ENCODE peak calls at places on chromosomes 12 and 14, in six cellular contexts. N is IMR-90; W is Peyer's patch; B is A549; C is CD8-positive, alpha-beta T cell; H is GM12865. R is an unnamed sample.

GRCh38 chr12:2231011-2231595 is 178.3 kb downstream of the CACNA1C start:
- DNase-seq in N (no peak), H (no peak), C (no peak), W (no peak), B (no peak), R (no peak)

GRCh38 chr12:15453613-15454012 is 131.3 kb downstream of the PTPRO start:
- DNase-seq in B (no peak), N (no peak), W (no peak), H (peak), C (no peak), R (peak)

GRCh38 chr12:7131502-7131866 is 1.3 kb downstream of the CLSTN3 start:
- DNase-seq in C (no peak), N (no peak), B (no peak), W (no peak), H (peak), R (no peak)

GRCh38 chr14:105294142-105294597 is 6.6 kb downstream of the BRF1 start:
- DNase-seq in B (no peak), C (peak), N (peak), H (peak), W (no peak), R (peak)

GRCh38 chr12:42140901-42141300 is 3.8 kb downstream of the GXYLT1 start:
- DNase-seq in C (no peak), B (peak), H (no peak), W (no peak), N (peak), R (no peak)

GRCh38 chr12:4115570-4115969 is 158.0 kb upstream of the CCND2 start:
- DNase-seq in W (no peak), H (no peak), N (no peak), B (no peak), C (no peak), R (no peak)

GRCh38 chr14:79091381-79091963 is 921.3 kb downstream of the NRXN3 start:
- DNase-seq in N (no peak), B (no peak), H (no peak), C (no peak), W (no peak), R (no peak)

GRCh38 chr12:13205809-13206559 is 9.5 kb downstream of the EMP1 start:
- DNase-seq in B (peak), N (peak), C (no peak), H (no peak), W (no peak), R (no peak)

GRCh38 chr14:83556746-83557460 is 1973.0 kb upstream of the FLRT2 start:
- DNase-seq in B (peak), W (no peak), H (no peak), N (peak), C (no peak), R (no peak)

GRCh38 chr14:64720190-64720589 is 16.0 kb downstream of the PLEKHG3 start:
- DNase-seq in H (no peak), N (peak), C (no peak), B (peak), W (peak), R (no peak)

GRCh38 chr12:57142121-57142520 is 5.3 kb downstream of the LRP1-AS start:
- DNase-seq in N (no peak), B (no peak), H (no peak), C (no peak), W (no peak), R (no peak)
- TF ChIP-seq CTCF in N (no peak), B (no peak), H (no peak), C (no peak), W (no peak), R (no peak)

DNA sequence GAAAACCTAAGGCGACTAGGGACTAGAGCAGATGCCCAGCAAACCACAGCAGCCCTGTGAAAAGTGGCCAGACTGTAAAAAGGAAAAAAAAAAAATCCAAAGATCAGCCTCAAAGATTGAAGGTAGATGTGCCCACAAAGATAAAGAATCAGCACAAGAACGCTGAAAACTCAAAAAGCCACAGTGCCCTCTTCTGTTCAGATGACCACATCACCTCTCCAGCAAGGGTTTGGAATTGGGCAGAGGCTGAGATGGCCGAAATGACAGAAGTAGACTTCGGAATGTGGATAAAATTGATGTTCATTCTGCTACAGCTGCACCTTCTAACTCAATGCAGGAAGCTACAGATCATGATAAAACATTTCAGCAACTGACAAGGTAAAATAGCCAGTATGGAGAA is 154.4 kb downstream of the GPHN start:
- DNase-seq in H (no peak), C (no peak), W (no peak), B (peak), N (no peak), R (no peak)
- TF ChIP-seq CTCF in H (no peak), C (no peak), W (no peak), B (no peak), N (peak), R (peak)

GRCh38 chr12:27525373-27525772 is 1.4 kb downstream of the PPFIBP1 start:
- DNase-seq in W (no peak), B (peak), C (no peak), H (no peak), N (peak), R (no peak)

GRCh38 chr12:27523305-27523641 is 733 bp upstream of the PPFIBP1 start:
- DNase-seq in C (no peak), W (no peak), H (peak), N (no peak), B (no peak), R (no peak)

GRCh38 chr12:27524839-27525238 is 833 bp downstream of the PPFIBP1 start:
- DNase-seq in N (peak), W (peak), H (peak), B (peak), C (no peak), R (no peak)

GRCh38 chr12:27524489-27524835 is 456 bp downstream of the PPFIBP1 start:
- DNase-seq in B (no peak), C (no peak), N (no peak), H (no peak), W (no peak), R (no peak)

GRCh38 chr12:27523642-27524488 is at the start of gene PPFIBP1:
- DNase-seq in C (peak), H (peak), B (peak), N (peak), W (peak), R (peak)
- TF ChIP-seq CTCF in C (no peak), H (peak), B (peak), N (peak), W (no peak), R (peak)

GRCh38 chr12:28015165-28015564 is 42.6 kb upstream of the PTHLH start:
- DNase-seq in C (no peak), B (no peak), H (no peak), N (no peak), W (no peak), R (no peak)
- TF ChIP-seq CTCF in C (no peak), B (no peak), H (no peak), N (no peak), W (no peak), R (no peak)

GRCh38 chr14:95897280-95897679 is 20.6 kb downstream of the TUNAR start:
- DNase-seq in N (no peak), W (no peak), H (no peak), B (no peak), C (no peak), R (no peak)

GRCh38 chr14:95901014-95901413 is 24.4 kb downstream of the TUNAR start:
- DNase-seq in N (peak), C (no peak), H (no peak), W (no peak), B (no peak), R (no peak)

GRCh38 chr14:95895720-95896119 is 19.1 kb downstream of the TUNAR start:
- DNase-seq in B (peak), H (peak), N (no peak), W (no peak), C (no peak), R (no peak)

GRCh38 chr14:95892142-95892541 is 15.5 kb downstream of the TUNAR start:
- DNase-seq in N (no peak), W (no peak), B (no peak), H (no peak), C (no peak), R (no peak)

DNA sequence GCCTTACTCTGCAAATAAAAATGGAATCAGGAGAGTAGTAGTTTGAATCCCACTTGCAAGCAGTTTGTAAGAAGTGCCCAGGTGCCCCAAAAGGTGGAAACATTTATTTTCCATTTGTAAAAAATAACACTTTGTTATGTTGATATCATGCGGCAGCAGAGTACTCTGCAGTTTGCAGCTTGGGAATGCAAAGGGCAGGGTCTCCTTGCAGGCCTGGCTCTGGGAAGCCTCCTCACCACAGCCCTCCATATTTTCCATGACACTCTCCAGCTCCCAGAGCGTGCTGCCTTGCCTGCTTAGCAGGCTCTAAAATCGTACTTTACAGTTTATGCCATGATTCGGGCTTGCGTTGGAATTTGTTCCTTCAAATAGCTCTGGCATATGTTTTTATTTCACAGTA is 20.0 kb downstream of the TUNAR start:
- DNase-seq in B (no peak), H (no peak), N (no peak), W (no peak), C (no peak), R (no peak)
- TF ChIP-seq CTCF in B (no peak), H (no peak), N (no peak), W (no peak), C (no peak), R (no peak)

DNA sequence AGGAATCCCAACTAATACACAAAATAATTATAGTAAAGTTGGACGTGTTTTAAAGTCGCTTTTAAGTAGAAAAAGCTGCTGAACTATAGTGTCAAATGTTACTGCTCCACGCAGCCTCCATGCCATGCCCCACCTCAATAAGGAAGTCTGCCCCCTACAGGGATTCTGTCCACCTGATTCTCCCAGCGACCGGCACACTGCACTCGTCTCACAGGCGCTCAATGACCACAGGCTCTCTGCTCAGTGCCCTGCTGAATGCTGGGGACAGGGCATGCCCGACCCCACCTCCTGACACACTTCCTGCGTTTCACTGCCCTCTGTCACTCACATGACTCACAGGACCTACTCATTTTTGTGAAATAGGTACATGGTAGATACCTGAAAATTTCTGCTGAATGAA is 48.9 kb downstream of the BDKRB1 start:
- DNase-seq in W (no peak), H (no peak), B (peak), N (no peak), C (no peak), R (no peak)
- TF ChIP-seq CTCF in W (no peak), H (no peak), B (peak), N (peak), C (no peak), R (peak)

GRCh38 chr12:53948650-53949593 is 5.8 kb upstream of the HOXC12 start:
- DNase-seq in B (peak), C (no peak), H (no peak), N (no peak), W (no peak), R (no peak)

GRCh38 chr12:53941750-53942149 is 3.1 kb downstream of the HOXC13 start:
- DNase-seq in C (no peak), N (no peak), B (no peak), H (no peak), W (no peak), R (no peak)

GRCh38 chr12:53944209-53944608 is 5.6 kb downstream of the HOXC13 start:
- DNase-seq in W (peak), C (no peak), N (no peak), B (no peak), H (no peak), R (no peak)

GRCh38 chr12:53942467-53942997 is 3.9 kb downstream of the HOXC13 start:
- DNase-seq in B (no peak), N (no peak), C (no peak), H (no peak), W (no peak), R (no peak)

GRCh38 chr12:53944907-53945847 is 6.5 kb downstream of the HOXC13 start:
- DNase-seq in B (no peak), W (peak), H (no peak), C (no peak), N (no peak), R (no peak)
- TF ChIP-seq CTCF in B (no peak), W (no peak), H (no peak), C (no peak), N (no peak), R (no peak)

DNA sequence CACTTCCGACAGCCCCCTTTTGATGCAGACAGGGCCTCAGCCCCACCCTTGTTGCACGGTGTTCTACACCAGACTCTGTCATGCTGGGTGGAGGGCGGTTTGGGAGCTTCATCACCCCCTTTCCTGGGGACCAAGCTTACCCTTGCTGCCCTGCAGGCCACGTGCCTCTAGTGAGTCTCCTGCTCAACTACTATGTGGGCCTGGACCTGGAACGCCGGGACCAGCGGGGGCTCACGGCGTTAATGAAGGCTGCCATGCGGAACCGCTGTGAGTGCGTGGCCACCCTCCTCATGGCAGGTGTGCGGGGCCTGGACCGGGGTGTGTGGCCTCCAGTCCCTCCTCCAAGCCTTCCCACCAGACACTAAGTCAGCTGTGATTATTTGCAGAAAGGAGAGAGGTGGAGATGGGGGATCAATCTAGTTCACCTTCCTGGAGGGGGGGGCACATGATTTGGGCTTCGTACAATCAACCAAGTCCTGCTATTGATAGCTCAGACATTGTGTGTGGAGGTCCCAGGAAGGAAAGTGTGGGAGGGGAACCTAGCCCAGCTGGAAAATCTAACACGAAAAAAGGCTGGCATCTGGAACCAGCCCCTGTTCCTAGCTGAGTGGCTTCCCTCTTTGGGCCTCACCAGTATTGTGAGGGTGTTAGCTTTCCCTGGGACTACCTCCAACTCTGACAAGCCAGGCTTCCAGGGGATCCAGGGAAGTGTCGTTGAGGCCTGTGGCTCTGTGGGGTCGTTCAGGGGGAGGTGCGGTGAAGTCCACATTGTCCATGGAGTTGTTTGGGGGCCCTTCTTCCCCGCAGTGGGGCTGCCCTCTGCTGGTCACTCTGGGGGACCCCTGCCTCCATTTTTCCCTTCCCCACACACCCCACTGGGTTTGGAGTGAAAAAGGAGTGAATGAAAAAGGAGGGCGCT is 1.6 kb downstream of the ANKRD33 start:
- DNase-seq in W (peak), B (no peak), H (no peak), C (no peak), N (no peak), R (no peak)
- TF ChIP-seq CTCF in W (no peak), B (peak), H (no peak), C (no peak), N (peak), R (peak)

DNA sequence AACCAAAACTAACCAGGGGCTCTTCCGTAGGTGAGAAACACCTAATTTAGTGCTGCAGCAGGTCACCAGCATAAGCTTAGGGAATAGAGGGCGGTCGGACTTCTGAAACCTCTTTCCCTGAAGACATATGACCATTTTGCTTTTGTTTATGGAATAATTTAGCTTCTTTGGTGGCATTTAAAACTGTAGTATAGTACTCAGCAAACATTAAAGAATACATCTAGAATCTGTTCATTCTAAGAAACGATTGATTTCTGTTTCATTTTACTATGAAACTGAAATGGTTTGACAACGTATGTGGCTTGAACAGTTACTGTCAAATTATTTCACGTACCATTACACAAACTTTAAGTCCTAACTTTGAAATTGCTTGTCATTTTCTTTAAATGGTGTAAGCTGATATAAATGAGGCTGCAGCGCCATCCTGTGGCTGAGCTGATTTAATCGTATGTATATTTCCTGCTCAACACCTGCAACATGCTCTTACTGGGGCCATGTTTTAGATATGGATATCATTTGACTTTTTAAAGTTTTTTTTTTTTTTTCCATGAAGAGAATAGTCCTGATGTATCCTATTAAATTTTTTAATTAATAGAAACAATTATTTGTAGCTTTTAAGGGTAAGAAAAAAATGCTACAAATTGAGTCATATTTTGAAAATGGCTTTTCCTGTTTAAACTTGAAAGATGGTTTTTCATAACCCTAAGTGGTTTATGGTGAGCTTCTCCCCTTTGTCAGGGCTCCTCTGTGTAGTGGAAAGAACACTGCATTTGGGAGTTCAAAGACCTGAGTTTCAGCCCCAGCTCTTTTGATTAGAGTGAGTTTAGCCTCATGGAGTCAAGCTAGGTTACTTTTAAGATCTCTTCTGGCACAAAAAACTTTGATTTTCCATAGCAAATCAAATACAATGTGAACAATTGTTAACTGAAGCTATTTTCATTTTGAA is 27.4 kb downstream of the CFAP54 start:
- DNase-seq in W (peak), H (peak), B (peak), N (peak), C (peak), R (peak)
- TF ChIP-seq CTCF in W (peak), H (peak), B (peak), N (peak), C (peak), R (peak)

GRCh38 chr12:120649442-120650248 is 9.2 kb downstream of the CABP1 start:
- DNase-seq in N (peak), B (no peak), W (no peak), C (no peak), H (no peak), R (no peak)
- TF ChIP-seq CTCF in N (no peak), B (no peak), W (no peak), C (peak), H (no peak), R (no peak)

R was measured in GM06990.